ENCODE peak calls at places on chromosomes 3 and 15, in nine cellular contexts. One of them, this sample, is unnamed. For H3K4me1, the result is how much of the 10 kb centered on the place peaks cover.

GRCh38 chr3:38117748-38118420 is 19.0 kb downstream of the ACAA1 start:
- DNase-seq in stomach: peak
- DNase-seq in right cardiac atrium: peak
- DNase-seq in tibial nerve: peak
- DNase-seq in hepatocyte: peak
- DNase-seq in neural progenitor cell: peak
- DNase-seq in PC-3: peak
- DNase-seq in ovary: peak
- DNase-seq in tibial artery: peak
- DNase-seq in this sample: peak

GRCh38 chr15:77569647-77570186 is 63.0 kb downstream of the LINGO1 start:
- DNase-seq in stomach: no peak
- DNase-seq in right cardiac atrium: no peak
- DNase-seq in tibial nerve: no peak
- DNase-seq in hepatocyte: no peak
- DNase-seq in neural progenitor cell: no peak
- DNase-seq in PC-3: no peak
- DNase-seq in ovary: peak
- DNase-seq in tibial artery: no peak
- DNase-seq in this sample: no peak

GRCh38 chr15:99451484-99451883 is 114.3 kb upstream of the MEF2A start:
- DNase-seq in stomach: no peak
- DNase-seq in right cardiac atrium: no peak
- DNase-seq in tibial nerve: no peak
- DNase-seq in hepatocyte: no peak
- DNase-seq in neural progenitor cell: no peak
- DNase-seq in PC-3: no peak
- DNase-seq in ovary: no peak
- DNase-seq in tibial artery: no peak
- DNase-seq in this sample: no peak

GRCh38 chr3:72573051-72573450 is 275.2 kb downstream of the SHQ1 start:
- DNase-seq in stomach: no peak
- DNase-seq in right cardiac atrium: no peak
- DNase-seq in tibial nerve: no peak
- DNase-seq in hepatocyte: no peak
- DNase-seq in neural progenitor cell: no peak
- DNase-seq in PC-3: no peak
- DNase-seq in ovary: no peak
- DNase-seq in tibial artery: no peak
- DNase-seq in this sample: no peak

GRCh38 chr3:144053121-144053520 is 81.5 kb downstream of the DIPK2A start:
- DNase-seq in stomach: no peak
- DNase-seq in right cardiac atrium: no peak
- DNase-seq in tibial nerve: no peak
- DNase-seq in hepatocyte: no peak
- DNase-seq in neural progenitor cell: no peak
- DNase-seq in PC-3: peak
- DNase-seq in ovary: no peak
- DNase-seq in tibial artery: no peak
- DNase-seq in this sample: no peak

GRCh38 chr3:129045675-129046036 is 14.9 kb upstream of the GP9 start:
- DNase-seq in stomach: no peak
- DNase-seq in right cardiac atrium: peak
- DNase-seq in tibial nerve: no peak
- DNase-seq in hepatocyte: no peak
- DNase-seq in neural progenitor cell: no peak
- DNase-seq in PC-3: no peak
- DNase-seq in ovary: peak
- DNase-seq in tibial artery: no peak
- DNase-seq in this sample: no peak

GRCh38 chr15:31175484-31175883 is 74.0 kb upstream of the TRPM1 start:
- DNase-seq in stomach: no peak
- DNase-seq in right cardiac atrium: no peak
- DNase-seq in tibial nerve: no peak
- DNase-seq in hepatocyte: no peak
- DNase-seq in neural progenitor cell: no peak
- DNase-seq in PC-3: no peak
- DNase-seq in ovary: no peak
- DNase-seq in tibial artery: no peak
- DNase-seq in this sample: no peak

GRCh38 chr15:74317820-74318375 is 49.5 kb downstream of the CYP11A1 start:
- DNase-seq in stomach: no peak
- DNase-seq in right cardiac atrium: peak
- DNase-seq in tibial nerve: peak
- DNase-seq in hepatocyte: peak
- DNase-seq in neural progenitor cell: no peak
- DNase-seq in PC-3: peak
- DNase-seq in ovary: peak
- DNase-seq in tibial artery: peak
- DNase-seq in this sample: peak

GRCh38 chr15:84772467-84772866 is 24.1 kb downstream of the ZNF592 start:
- DNase-seq in stomach: no peak
- DNase-seq in right cardiac atrium: no peak
- DNase-seq in tibial nerve: no peak
- DNase-seq in hepatocyte: no peak
- DNase-seq in neural progenitor cell: no peak
- DNase-seq in PC-3: no peak
- DNase-seq in ovary: no peak
- DNase-seq in tibial artery: no peak
- DNase-seq in this sample: no peak

GRCh38 chr15:45221053-45221599 is 30.9 kb upstream of the SLC28A2 start:
- DNase-seq in stomach: no peak
- DNase-seq in right cardiac atrium: no peak
- DNase-seq in tibial nerve: no peak
- DNase-seq in hepatocyte: no peak
- DNase-seq in neural progenitor cell: no peak
- DNase-seq in PC-3: no peak
- DNase-seq in ovary: no peak
- DNase-seq in tibial artery: no peak
- DNase-seq in this sample: no peak

GRCh38 chr3:186990878-186991308 is 60.6 kb downstream of the ST6GAL1 start:
- DNase-seq in stomach: no peak
- DNase-seq in right cardiac atrium: no peak
- DNase-seq in tibial nerve: no peak
- DNase-seq in hepatocyte: peak
- DNase-seq in neural progenitor cell: no peak
- DNase-seq in PC-3: peak
- DNase-seq in ovary: no peak
- DNase-seq in tibial artery: no peak
- DNase-seq in this sample: peak

GRCh38 chr15:89462198-89462912 is 34.0 kb downstream of the RHCG start:
- DNase-seq in stomach: no peak
- DNase-seq in right cardiac atrium: no peak
- DNase-seq in tibial nerve: no peak
- DNase-seq in hepatocyte: no peak
- DNase-seq in neural progenitor cell: no peak
- DNase-seq in PC-3: no peak
- DNase-seq in ovary: no peak
- DNase-seq in tibial artery: no peak
- DNase-seq in this sample: peak

GRCh38 chr3:76111808-76112207 is 326.5 kb upstream of the ZNF717 start:
- DNase-seq in stomach: no peak
- DNase-seq in right cardiac atrium: no peak
- DNase-seq in tibial nerve: no peak
- DNase-seq in hepatocyte: no peak
- DNase-seq in neural progenitor cell: no peak
- DNase-seq in PC-3: no peak
- DNase-seq in ovary: no peak
- DNase-seq in tibial artery: no peak
- DNase-seq in this sample: no peak

GRCh38 chr3:146166450-146167222 is 5.7 kb upstream of the PLOD2 start:
- DNase-seq in stomach: no peak
- DNase-seq in right cardiac atrium: no peak
- DNase-seq in tibial nerve: no peak
- DNase-seq in hepatocyte: peak
- DNase-seq in neural progenitor cell: no peak
- DNase-seq in PC-3: peak
- DNase-seq in ovary: no peak
- DNase-seq in tibial artery: no peak
- DNase-seq in this sample: no peak

GRCh38 chr15:60043744-60044435 is 39.8 kb downstream of the FOXB1 start:
- DNase-seq in stomach: no peak
- DNase-seq in right cardiac atrium: no peak
- DNase-seq in tibial nerve: no peak
- DNase-seq in hepatocyte: no peak
- DNase-seq in neural progenitor cell: peak
- DNase-seq in PC-3: no peak
- DNase-seq in ovary: no peak
- DNase-seq in tibial artery: no peak
- DNase-seq in this sample: no peak

GRCh38 chr3:86968224-86968932 is 22.6 kb downstream of the VGLL3 start:
- DNase-seq in stomach: no peak
- DNase-seq in right cardiac atrium: no peak
- DNase-seq in tibial nerve: no peak
- DNase-seq in hepatocyte: peak
- DNase-seq in neural progenitor cell: no peak
- DNase-seq in PC-3: peak
- DNase-seq in ovary: no peak
- DNase-seq in tibial artery: no peak
- DNase-seq in this sample: no peak

GRCh38 chr3:133761605-133762484 is 15.7 kb downstream of the TF start:
- DNase-seq in stomach: no peak
- DNase-seq in right cardiac atrium: no peak
- DNase-seq in tibial nerve: no peak
- DNase-seq in hepatocyte: no peak
- DNase-seq in neural progenitor cell: no peak
- DNase-seq in PC-3: no peak
- DNase-seq in ovary: no peak
- DNase-seq in tibial artery: no peak
- DNase-seq in this sample: no peak

GRCh38 chr15:38005949-38006800 is 71.7 kb downstream of the TMCO5A start:
- DNase-seq in stomach: no peak
- DNase-seq in right cardiac atrium: no peak
- DNase-seq in tibial nerve: no peak
- DNase-seq in hepatocyte: no peak
- DNase-seq in neural progenitor cell: no peak
- DNase-seq in PC-3: no peak
- DNase-seq in ovary: no peak
- DNase-seq in tibial artery: no peak
- DNase-seq in this sample: no peak

GRCh38 chr3:158991146-158991705 is 189.4 kb downstream of the MFSD1 start:
- DNase-seq in stomach: peak
- DNase-seq in right cardiac atrium: no peak
- DNase-seq in tibial nerve: no peak
- DNase-seq in hepatocyte: peak
- DNase-seq in neural progenitor cell: peak
- DNase-seq in PC-3: peak
- DNase-seq in ovary: no peak
- DNase-seq in tibial artery: no peak
- DNase-seq in this sample: no peak

GRCh38 chr3:132563409-132564074 is 33.5 kb upstream of the ACKR4 start:
- DNase-seq in stomach: no peak
- DNase-seq in right cardiac atrium: no peak
- DNase-seq in tibial nerve: no peak
- DNase-seq in hepatocyte: no peak
- DNase-seq in neural progenitor cell: no peak
- DNase-seq in PC-3: no peak
- DNase-seq in ovary: no peak
- DNase-seq in tibial artery: no peak
- DNase-seq in this sample: no peak

GRCh38 chr3:42652611-42653302 is 740 bp upstream of the ZBTB47 start:
- DNase-seq in stomach: peak
- DNase-seq in right cardiac atrium: peak
- DNase-seq in tibial nerve: peak
- DNase-seq in hepatocyte: peak
- DNase-seq in neural progenitor cell: no peak
- DNase-seq in PC-3: peak
- DNase-seq in ovary: peak
- DNase-seq in tibial artery: peak
- DNase-seq in this sample: no peak
- H3K4me1 ChIP-seq in stomach: half or more
- H3K4me1 ChIP-seq in right cardiac atrium: under half
- H3K4me1 ChIP-seq in tibial nerve: under half
- H3K4me1 ChIP-seq in hepatocyte: under half
- H3K4me1 ChIP-seq in neural progenitor cell: under half
- H3K4me1 ChIP-seq in PC-3: under half
- H3K4me1 ChIP-seq in ovary: under half
- H3K4me1 ChIP-seq in tibial artery: under half
- H3K4me1 ChIP-seq in this sample: under half

GRCh38 chr15:83762367-83762766 is 108.4 kb downstream of the ADAMTSL3 start:
- DNase-seq in stomach: no peak
- DNase-seq in right cardiac atrium: no peak
- DNase-seq in tibial nerve: no peak
- DNase-seq in hepatocyte: no peak
- DNase-seq in neural progenitor cell: no peak
- DNase-seq in PC-3: no peak
- DNase-seq in ovary: no peak
- DNase-seq in tibial artery: no peak
- DNase-seq in this sample: no peak
- H3K4me1 ChIP-seq in stomach: under half
- H3K4me1 ChIP-seq in right cardiac atrium: under half
- H3K4me1 ChIP-seq in tibial nerve: under half
- H3K4me1 ChIP-seq in hepatocyte: under half
- H3K4me1 ChIP-seq in neural progenitor cell: under half
- H3K4me1 ChIP-seq in PC-3: under half
- H3K4me1 ChIP-seq in ovary: under half
- H3K4me1 ChIP-seq in tibial artery: under half
- H3K4me1 ChIP-seq in this sample: under half

DNA sequence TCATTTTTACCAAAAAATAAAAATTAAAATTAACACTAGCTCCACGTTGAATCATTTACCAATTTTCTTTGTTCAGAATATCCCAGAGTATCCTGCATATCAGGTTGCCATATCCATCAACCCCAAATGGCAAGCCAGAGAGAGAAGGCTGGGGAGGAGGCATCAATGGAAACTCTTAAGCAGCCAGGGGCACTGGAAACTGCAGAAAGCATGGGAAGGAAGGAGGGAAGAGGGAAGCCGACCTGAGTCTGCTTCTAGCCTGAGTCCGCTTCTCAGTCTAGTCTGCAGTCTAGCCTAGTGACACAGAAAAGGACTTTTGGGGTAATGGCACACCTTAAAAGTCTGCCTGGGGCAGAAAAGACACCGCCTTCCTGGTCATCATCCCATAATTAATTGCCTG is 1.6 kb upstream of the MTHFS start:
- DNase-seq in stomach: no peak
- DNase-seq in right cardiac atrium: no peak
- DNase-seq in tibial nerve: no peak
- DNase-seq in hepatocyte: no peak
- DNase-seq in neural progenitor cell: no peak
- DNase-seq in PC-3: no peak
- DNase-seq in ovary: no peak
- DNase-seq in tibial artery: no peak
- DNase-seq in this sample: no peak
- H3K4me1 ChIP-seq in stomach: under half
- H3K4me1 ChIP-seq in right cardiac atrium: under half
- H3K4me1 ChIP-seq in tibial nerve: under half
- H3K4me1 ChIP-seq in hepatocyte: under half
- H3K4me1 ChIP-seq in neural progenitor cell: under half
- H3K4me1 ChIP-seq in PC-3: under half
- H3K4me1 ChIP-seq in ovary: under half
- H3K4me1 ChIP-seq in tibial artery: under half
- H3K4me1 ChIP-seq in this sample: under half

DNA sequence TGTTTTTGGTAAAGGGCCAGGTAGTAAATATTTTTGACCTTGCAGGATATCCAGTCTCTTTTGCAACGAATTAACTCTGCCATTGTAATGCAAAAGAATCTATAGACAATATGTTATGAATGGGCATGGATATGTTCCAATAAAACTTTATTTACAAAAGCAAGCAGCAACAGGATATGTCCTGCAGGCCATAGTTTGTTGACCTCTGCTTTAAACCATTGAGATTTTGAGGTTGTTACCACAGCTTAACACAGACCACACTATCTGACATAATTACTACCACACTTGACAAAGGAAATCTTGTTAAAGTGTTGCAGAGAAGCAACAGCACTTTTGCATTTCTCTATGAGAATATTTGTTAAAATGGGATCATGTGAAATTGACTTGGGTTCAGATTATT is 349.3 kb downstream of the ERC2 start:
- DNase-seq in stomach: no peak
- DNase-seq in right cardiac atrium: no peak
- DNase-seq in tibial nerve: no peak
- DNase-seq in hepatocyte: no peak
- DNase-seq in neural progenitor cell: no peak
- DNase-seq in PC-3: no peak
- DNase-seq in ovary: no peak
- DNase-seq in tibial artery: no peak
- DNase-seq in this sample: no peak
- H3K4me1 ChIP-seq in stomach: under half
- H3K4me1 ChIP-seq in right cardiac atrium: under half
- H3K4me1 ChIP-seq in tibial nerve: under half
- H3K4me1 ChIP-seq in hepatocyte: under half
- H3K4me1 ChIP-seq in neural progenitor cell: under half
- H3K4me1 ChIP-seq in PC-3: under half
- H3K4me1 ChIP-seq in ovary: under half
- H3K4me1 ChIP-seq in tibial artery: under half
- H3K4me1 ChIP-seq in this sample: under half

This sample was measured in right lobe of liver.